ENCODE peak calls at places on chromosomes 7 and 10, in five cellular contexts. N, U, L, C and Y are unnamed samples.

GRCh38 chr7:152667900-152668440 is 8.0 kb downstream of the XRCC2 start:
- DNase-seq in U (no peak), L (no peak), C (no peak), N (no peak), Y (no peak)

GRCh38 chr10:80272793-80273522 is 16.5 kb downstream of the MAT1A start:
- DNase-seq in N (no peak), L (no peak), U (no peak), C (no peak), Y (no peak)

GRCh38 chr7:120273476-120273975 is 551 bp downstream of the KCND2 start:
- DNase-seq in C (no peak), L (no peak), N (no peak), U (no peak), Y (peak)

GRCh38 chr10:73855413-73855812 is 18.9 kb downstream of the CAMK2G start:
- DNase-seq in N (no peak), C (no peak), U (no peak), L (no peak), Y (no peak)

GRCh38 chr10:100769481-100769880 is 24.1 kb downstream of the PAX2 start:
- DNase-seq in N (no peak), C (no peak), U (no peak), L (no peak), Y (no peak)

GRCh38 chr7:132063800-132064199 is 507.4 kb upstream of the PODXL start:
- DNase-seq in L (no peak), C (no peak), N (no peak), U (no peak), Y (no peak)

GRCh38 chr7:32256376-32256775 is 186.2 kb upstream of the PDE1C start:
- DNase-seq in U (no peak), C (no peak), L (no peak), N (no peak), Y (no peak)

GRCh38 chr10:60511823-60512222 is 122.1 kb upstream of the ANK3 start:
- DNase-seq in N (no peak), U (no peak), C (no peak), L (no peak), Y (no peak)

GRCh38 chr7:140232959-140233649 is 56.3 kb upstream of the KDM7A start:
- DNase-seq in L (no peak), C (no peak), N (no peak), U (no peak), Y (peak)

GRCh38 chr7:59986-60675 is 132.2 kb upstream of the FAM20C start:
- DNase-seq in L (no peak), U (no peak), N (no peak), C (no peak), Y (no peak)

GRCh38 chr7:139976838-139977656 is 85.7 kb downstream of the PARP12 start:
- DNase-seq in C (no peak), L (no peak), U (no peak), N (no peak), Y (no peak)